ENCODE peak calls at places on chromosomes 3 and 15, in seven cellular contexts. One of them, this sample, is unnamed.

GRCh38 chr15:32824777-32825176 is 107.0 kb downstream of the GREM1 start:
- DNase-seq in astrocyte of the cerebellum: peak
- DNase-seq in lung: no peak
- DNase-seq in AG09309: peak
- DNase-seq in choroid plexus epithelial cell: peak
- DNase-seq in RWPE2: no peak
- DNase-seq in SJCRH30: no peak
- DNase-seq in this sample: no peak

GRCh38 chr15:34708422-34708821 is 46.4 kb downstream of the GJD2 start:
- DNase-seq in choroid plexus epithelial cell: peak
- DNase-seq in RWPE2: no peak
- DNase-seq in astrocyte of the cerebellum: peak
- DNase-seq in SJCRH30: peak
- DNase-seq in lung: no peak
- DNase-seq in AG09309: no peak
- DNase-seq in this sample: no peak

GRCh38 chr3:194664857-194665256 is 7.1 kb downstream of the LSG1 start:
- DNase-seq in AG09309: no peak
- DNase-seq in lung: no peak
- DNase-seq in choroid plexus epithelial cell: peak
- DNase-seq in astrocyte of the cerebellum: no peak
- DNase-seq in SJCRH30: no peak
- DNase-seq in RWPE2: no peak
- DNase-seq in this sample: no peak

GRCh38 chr3:123104550-123104949 is 37.7 kb downstream of the PDIA5 start:
- DNase-seq in astrocyte of the cerebellum: no peak
- DNase-seq in lung: no peak
- DNase-seq in SJCRH30: peak
- DNase-seq in AG09309: peak
- DNase-seq in RWPE2: no peak
- DNase-seq in choroid plexus epithelial cell: peak
- DNase-seq in this sample: peak

GRCh38 chr15:94131875-94132274 is 99.5 kb upstream of the MCTP2 start:
- DNase-seq in SJCRH30: no peak
- DNase-seq in RWPE2: no peak
- DNase-seq in lung: no peak
- DNase-seq in choroid plexus epithelial cell: peak
- DNase-seq in astrocyte of the cerebellum: no peak
- DNase-seq in AG09309: no peak
- DNase-seq in this sample: no peak

GRCh38 chr15:27490867-27491595 is 520.0 kb downstream of the GABRG3 start:
- DNase-seq in choroid plexus epithelial cell: no peak
- DNase-seq in RWPE2: no peak
- DNase-seq in lung: no peak
- DNase-seq in SJCRH30: no peak
- DNase-seq in astrocyte of the cerebellum: no peak
- DNase-seq in AG09309: no peak
- DNase-seq in this sample: no peak

GRCh38 chr3:7508821-7509220 is 647.9 kb downstream of the GRM7 start:
- DNase-seq in astrocyte of the cerebellum: peak
- DNase-seq in RWPE2: no peak
- DNase-seq in SJCRH30: no peak
- DNase-seq in choroid plexus epithelial cell: peak
- DNase-seq in lung: no peak
- DNase-seq in AG09309: no peak
- DNase-seq in this sample: no peak

GRCh38 chr3:114380233-114380645 is 86.4 kb downstream of the TIGIT start:
- DNase-seq in SJCRH30: peak
- DNase-seq in RWPE2: no peak
- DNase-seq in choroid plexus epithelial cell: peak
- DNase-seq in AG09309: peak
- DNase-seq in lung: peak
- DNase-seq in astrocyte of the cerebellum: peak
- DNase-seq in this sample: no peak

GRCh38 chr3:83928391-83928790 is 1030.4 kb upstream of the CADM2 start:
- DNase-seq in astrocyte of the cerebellum: no peak
- DNase-seq in AG09309: no peak
- DNase-seq in choroid plexus epithelial cell: peak
- DNase-seq in RWPE2: no peak
- DNase-seq in SJCRH30: peak
- DNase-seq in lung: no peak
- DNase-seq in this sample: no peak

GRCh38 chr3:66140763-66141372 is 79.9 kb upstream of the SLC25A26 start:
- DNase-seq in SJCRH30: peak
- DNase-seq in lung: no peak
- DNase-seq in AG09309: no peak
- DNase-seq in astrocyte of the cerebellum: no peak
- DNase-seq in choroid plexus epithelial cell: no peak
- DNase-seq in RWPE2: no peak
- DNase-seq in this sample: no peak

GRCh38 chr15:22811640-22812039 is 25.2 kb downstream of the NIPA1 start:
- DNase-seq in lung: no peak
- DNase-seq in choroid plexus epithelial cell: peak
- DNase-seq in RWPE2: peak
- DNase-seq in AG09309: no peak
- DNase-seq in astrocyte of the cerebellum: no peak
- DNase-seq in SJCRH30: no peak
- DNase-seq in this sample: no peak

GRCh38 chr15:85642693-85643058 is 152.0 kb downstream of the KLHL25 start:
- DNase-seq in choroid plexus epithelial cell: peak
- DNase-seq in lung: no peak
- DNase-seq in AG09309: no peak
- DNase-seq in SJCRH30: no peak
- DNase-seq in astrocyte of the cerebellum: peak
- DNase-seq in RWPE2: no peak
- DNase-seq in this sample: peak

GRCh38 chr3:132595036-132595435 is 2.0 kb upstream of the ACKR4 start:
- DNase-seq in AG09309: peak
- DNase-seq in RWPE2: no peak
- DNase-seq in SJCRH30: no peak
- DNase-seq in lung: no peak
- DNase-seq in astrocyte of the cerebellum: no peak
- DNase-seq in choroid plexus epithelial cell: peak
- DNase-seq in this sample: no peak

GRCh38 chr3:194205675-194206133 is 69.8 kb downstream of the HES1 start:
- DNase-seq in AG09309: no peak
- DNase-seq in lung: peak
- DNase-seq in astrocyte of the cerebellum: no peak
- DNase-seq in SJCRH30: peak
- DNase-seq in choroid plexus epithelial cell: peak
- DNase-seq in RWPE2: no peak
- DNase-seq in this sample: no peak

GRCh38 chr3:39601241-39601640 is 133.8 kb downstream of the MOBP start:
- DNase-seq in astrocyte of the cerebellum: no peak
- DNase-seq in RWPE2: no peak
- DNase-seq in choroid plexus epithelial cell: no peak
- DNase-seq in SJCRH30: no peak
- DNase-seq in AG09309: no peak
- DNase-seq in lung: no peak
- DNase-seq in this sample: no peak

GRCh38 chr15:90873998-90874605 is 5.7 kb downstream of the FURIN start:
- DNase-seq in choroid plexus epithelial cell: peak
- DNase-seq in astrocyte of the cerebellum: no peak
- DNase-seq in RWPE2: peak
- DNase-seq in AG09309: no peak
- DNase-seq in lung: peak
- DNase-seq in SJCRH30: peak
- DNase-seq in this sample: no peak

GRCh38 chr3:25155696-25156471 is 272.2 kb upstream of the RARB start:
- DNase-seq in lung: no peak
- DNase-seq in AG09309: no peak
- DNase-seq in RWPE2: no peak
- DNase-seq in choroid plexus epithelial cell: peak
- DNase-seq in astrocyte of the cerebellum: no peak
- DNase-seq in SJCRH30: peak
- DNase-seq in this sample: no peak

GRCh38 chr3:144529562-144529961 is 557.9 kb downstream of the DIPK2A start:
- DNase-seq in choroid plexus epithelial cell: no peak
- DNase-seq in RWPE2: no peak
- DNase-seq in lung: no peak
- DNase-seq in SJCRH30: no peak
- DNase-seq in AG09309: no peak
- DNase-seq in astrocyte of the cerebellum: no peak
- DNase-seq in this sample: no peak

GRCh38 chr3:114151091-114151490 is 27.8 kb downstream of the DRD3 start:
- DNase-seq in astrocyte of the cerebellum: no peak
- DNase-seq in AG09309: no peak
- DNase-seq in choroid plexus epithelial cell: peak
- DNase-seq in SJCRH30: no peak
- DNase-seq in RWPE2: no peak
- DNase-seq in lung: no peak
- DNase-seq in this sample: no peak

GRCh38 chr15:66617137-66618090 is 51.6 kb upstream of the LCTL start:
- DNase-seq in RWPE2: no peak
- DNase-seq in SJCRH30: peak
- DNase-seq in astrocyte of the cerebellum: peak
- DNase-seq in lung: peak
- DNase-seq in AG09309: peak
- DNase-seq in choroid plexus epithelial cell: peak
- DNase-seq in this sample: peak

GRCh38 chr3:12966847-12967750 is 106.1 kb downstream of the IQSEC1 start:
- DNase-seq in lung: no peak
- DNase-seq in RWPE2: no peak
- DNase-seq in choroid plexus epithelial cell: peak
- DNase-seq in AG09309: no peak
- DNase-seq in astrocyte of the cerebellum: no peak
- DNase-seq in SJCRH30: peak
- DNase-seq in this sample: no peak

GRCh38 chr3:59308684-59309083 is 258.9 kb upstream of the CFAP20DC start:
- DNase-seq in astrocyte of the cerebellum: no peak
- DNase-seq in AG09309: no peak
- DNase-seq in choroid plexus epithelial cell: peak
- DNase-seq in SJCRH30: no peak
- DNase-seq in lung: no peak
- DNase-seq in RWPE2: no peak
- DNase-seq in this sample: no peak

GRCh38 chr3:8625991-8626390 is 18.6 kb downstream of the SSUH2 start:
- DNase-seq in choroid plexus epithelial cell: no peak
- DNase-seq in SJCRH30: no peak
- DNase-seq in lung: no peak
- DNase-seq in astrocyte of the cerebellum: no peak
- DNase-seq in RWPE2: peak
- DNase-seq in AG09309: no peak
- DNase-seq in this sample: no peak

DNA sequence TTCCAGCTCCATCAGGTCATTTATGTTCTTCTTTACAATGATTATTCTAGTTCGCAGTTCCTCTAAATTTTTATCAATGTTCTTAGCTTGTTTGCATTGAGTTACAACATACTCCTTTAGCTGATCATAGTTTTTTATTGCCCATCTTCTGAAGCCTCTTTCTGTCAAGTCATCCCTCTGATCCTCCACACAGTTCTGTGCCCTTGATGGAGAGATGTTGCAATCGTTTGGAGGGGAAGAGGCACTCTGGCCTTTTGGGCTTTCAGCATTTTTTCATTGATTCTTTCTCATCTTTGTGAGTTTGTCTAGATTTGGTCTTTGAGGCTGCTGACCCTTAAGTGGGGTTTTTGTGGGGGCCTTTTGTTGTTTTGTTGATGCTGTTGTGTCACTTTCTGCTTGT is 234.6 kb upstream of the CBLB start:
- DNase-seq in AG09309: no peak
- DNase-seq in astrocyte of the cerebellum: no peak
- DNase-seq in SJCRH30: no peak
- DNase-seq in RWPE2: no peak
- DNase-seq in lung: no peak
- DNase-seq in choroid plexus epithelial cell: no peak
- DNase-seq in this sample: no peak
- H3K4me3 ChIP-seq in AG09309: no peak
- H3K4me3 ChIP-seq in astrocyte of the cerebellum: no peak
- H3K4me3 ChIP-seq in SJCRH30: no peak
- H3K4me3 ChIP-seq in RWPE2: no peak
- H3K4me3 ChIP-seq in lung: no peak
- H3K4me3 ChIP-seq in choroid plexus epithelial cell: no peak
- H3K4me3 ChIP-seq in this sample: no peak

DNA sequence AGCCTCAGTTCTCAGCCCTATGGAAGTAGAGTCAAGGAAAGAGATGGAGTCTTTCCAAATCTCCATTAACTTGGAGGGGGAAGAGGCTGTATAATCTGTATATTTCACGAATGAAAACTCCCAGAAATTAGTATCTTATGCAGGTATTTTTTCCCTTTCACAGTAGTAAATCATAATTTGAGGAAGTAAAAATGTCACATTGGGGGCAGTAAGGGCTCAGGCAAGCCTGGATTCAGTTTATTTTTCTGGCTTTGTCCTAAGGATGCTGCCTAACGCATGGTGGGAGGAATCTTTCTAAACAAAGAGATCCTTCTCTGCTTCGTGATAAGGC is 35.7 kb downstream of the DNASE1L3 start:
- DNase-seq in RWPE2: no peak
- DNase-seq in AG09309: no peak
- DNase-seq in astrocyte of the cerebellum: no peak
- DNase-seq in lung: no peak
- DNase-seq in choroid plexus epithelial cell: no peak
- DNase-seq in SJCRH30: no peak
- DNase-seq in this sample: no peak
- H3K4me3 ChIP-seq in RWPE2: no peak
- H3K4me3 ChIP-seq in AG09309: no peak
- H3K4me3 ChIP-seq in astrocyte of the cerebellum: no peak
- H3K4me3 ChIP-seq in lung: no peak
- H3K4me3 ChIP-seq in choroid plexus epithelial cell: no peak
- H3K4me3 ChIP-seq in SJCRH30: no peak
- H3K4me3 ChIP-seq in this sample: no peak

GRCh38 chr3:134993011-134993410 is 198.0 kb downstream of the EPHB1 start:
- DNase-seq in choroid plexus epithelial cell: no peak
- DNase-seq in astrocyte of the cerebellum: no peak
- DNase-seq in RWPE2: no peak
- DNase-seq in lung: no peak
- DNase-seq in SJCRH30: no peak
- DNase-seq in AG09309: no peak
- DNase-seq in this sample: no peak
- H3K4me3 ChIP-seq in choroid plexus epithelial cell: no peak
- H3K4me3 ChIP-seq in astrocyte of the cerebellum: no peak
- H3K4me3 ChIP-seq in RWPE2: no peak
- H3K4me3 ChIP-seq in lung: no peak
- H3K4me3 ChIP-seq in SJCRH30: no peak
- H3K4me3 ChIP-seq in AG09309: no peak
- H3K4me3 ChIP-seq in this sample: no peak

GRCh38 chr15:60777558-60777957 is 298.6 kb upstream of the ICE2 start:
- DNase-seq in AG09309: no peak
- DNase-seq in RWPE2: no peak
- DNase-seq in choroid plexus epithelial cell: no peak
- DNase-seq in astrocyte of the cerebellum: no peak
- DNase-seq in SJCRH30: no peak
- DNase-seq in lung: no peak
- DNase-seq in this sample: no peak

GRCh38 chr15:60782316-60782715 is 303.4 kb upstream of the ICE2 start:
- DNase-seq in lung: no peak
- DNase-seq in AG09309: no peak
- DNase-seq in choroid plexus epithelial cell: peak
- DNase-seq in RWPE2: no peak
- DNase-seq in astrocyte of the cerebellum: no peak
- DNase-seq in SJCRH30: no peak
- DNase-seq in this sample: no peak

GRCh38 chr15:60780147-60780546 is 301.2 kb upstream of the ICE2 start:
- DNase-seq in AG09309: no peak
- DNase-seq in RWPE2: no peak
- DNase-seq in astrocyte of the cerebellum: no peak
- DNase-seq in choroid plexus epithelial cell: no peak
- DNase-seq in SJCRH30: no peak
- DNase-seq in lung: no peak
- DNase-seq in this sample: no peak

GRCh38 chr15:60784855-60785254 is 305.9 kb upstream of the ICE2 start:
- DNase-seq in lung: no peak
- DNase-seq in astrocyte of the cerebellum: no peak
- DNase-seq in choroid plexus epithelial cell: no peak
- DNase-seq in SJCRH30: peak
- DNase-seq in AG09309: no peak
- DNase-seq in RWPE2: no peak
- DNase-seq in this sample: no peak

GRCh38 chr15:60781211-60781713 is 302.3 kb upstream of the ICE2 start:
- DNase-seq in AG09309: no peak
- DNase-seq in lung: no peak
- DNase-seq in choroid plexus epithelial cell: no peak
- DNase-seq in RWPE2: no peak
- DNase-seq in astrocyte of the cerebellum: no peak
- DNase-seq in SJCRH30: no peak
- DNase-seq in this sample: no peak
- H3K4me3 ChIP-seq in AG09309: no peak
- H3K4me3 ChIP-seq in lung: no peak
- H3K4me3 ChIP-seq in choroid plexus epithelial cell: no peak
- H3K4me3 ChIP-seq in RWPE2: no peak
- H3K4me3 ChIP-seq in astrocyte of the cerebellum: no peak
- H3K4me3 ChIP-seq in SJCRH30: no peak
- H3K4me3 ChIP-seq in this sample: peak

This sample was measured in ascending aorta.